ENCODE peak calls at places on chromosomes 2 and 18, in ten cellular contexts. J, C, H, I, N, B, S, R, E and Z are unnamed samples.

GRCh38 chr2:23669413-23670244 is 257.3 kb downstream of the ATAD2B start:
- DNase-seq in N (peak; percentile 74), H (no peak), J (no peak), I (no peak), E (peak; percentile 80), B (no peak), C (no peak), R (no peak), S (no peak), Z (peak; percentile 8)

GRCh38 chr2:102230410-102230909 is 43.6 kb downstream of the IL1RL2 start:
- DNase-seq in R (no peak), H (no peak), S (no peak), N (no peak), I (no peak), J (no peak), E (no peak), C (no peak), B (no peak), Z (no peak)

GRCh38 chr2:236662231-236663160 is 92.9 kb downstream of the ACKR3 start:
- DNase-seq in R (peak; percentile 77), B (peak; percentile 19), S (no peak), N (no peak), I (peak; percentile 55), H (no peak), C (no peak), E (no peak), J (no peak), Z (no peak)

GRCh38 chr2:223481486-223481885 is 120.7 kb downstream of the SCG2 start:
- DNase-seq in R (no peak), E (no peak), H (no peak), C (no peak), S (no peak), B (no peak), N (no peak), J (no peak), I (no peak), Z (no peak)

GRCh38 chr18:27270508-27270907 is 85.4 kb upstream of the CHST9 start:
- DNase-seq in H (no peak), I (no peak), J (no peak), N (no peak), B (no peak), S (no peak), C (no peak), R (no peak), E (no peak), Z (no peak)

GRCh38 chr2:62309465-62310091 is 113.7 kb downstream of the B3GNT2 start:
- DNase-seq in R (no peak), J (no peak), H (no peak), S (no peak), C (peak; percentile 78), N (no peak), I (no peak), B (no peak), E (no peak), Z (no peak)

GRCh38 chr2:126717928-126718327 is 62.0 kb downstream of the GYPC start:
- DNase-seq in S (no peak), I (no peak), B (no peak), E (no peak), H (no peak), C (no peak), N (no peak), J (no peak), R (no peak), Z (no peak)

GRCh38 chr18:46152436-46152807 is 48.2 kb downstream of the HAUS1 start:
- DNase-seq in C (no peak), I (peak; percentile 36), R (peak; percentile 94), S (peak; percentile 21), B (peak; percentile 84), N (peak; percentile 53), J (no peak), H (peak; percentile 37), E (no peak), Z (peak; percentile 95)

GRCh38 chr18:8673276-8674209 is 31.8 kb upstream of the MTCL1 start:
- DNase-seq in R (no peak), I (no peak), B (no peak), J (no peak), E (no peak), N (no peak), S (no peak), H (peak; percentile 44), C (no peak), Z (peak; percentile 28)

GRCh38 chr2:240919786-240920782 is 13.9 kb downstream of the CROCC2 start:
- DNase-seq in S (peak; percentile 9), N (peak; percentile 44), H (no peak), R (no peak), B (no peak), E (peak; percentile 61), J (no peak), C (no peak), I (peak; percentile 58), Z (no peak)

GRCh38 chr2:85058619-85058941 is 74.6 kb upstream of the TCF7L1 start:
- DNase-seq in I (no peak), C (no peak), E (no peak), S (no peak), H (no peak), B (no peak), R (no peak), J (no peak), N (no peak), Z (no peak)

GRCh38 chr2:73291093-73291460 is 2.3 kb downstream of the EGR4 start:
- DNase-seq in C (peak; percentile 21), J (peak; percentile 51), N (peak; percentile 65), H (peak; percentile 65), E (peak; percentile 73), I (no peak), S (peak; percentile 93), R (peak; percentile 71), B (peak; percentile 76), Z (peak; percentile 12)

GRCh38 chr2:235900631-235901030 is 267.6 kb downstream of the GBX2 start:
- DNase-seq in H (no peak), E (no peak), N (no peak), B (peak; percentile 11), S (no peak), I (no peak), R (no peak), C (no peak), J (no peak), Z (peak; percentile 36)

GRCh38 chr18:12092398-12093229 is 1.0 kb upstream of the ANKRD62 start:
- DNase-seq in B (no peak), H (peak; percentile 53), S (peak; percentile 22), N (no peak), C (peak; percentile 12), R (no peak), E (no peak), I (no peak), J (no peak), Z (peak; percentile 21)

GRCh38 chr2:28445448-28446258 is 50.2 kb upstream of the PLB1 start:
- DNase-seq in C (no peak), R (peak; percentile 97), I (peak; percentile 63), J (no peak), H (peak; percentile 87), N (no peak), E (peak; percentile 45), S (no peak), B (peak; percentile 95), Z (peak; percentile 97)

GRCh38 chr18:8890957-8891464 is 185.7 kb downstream of the MTCL1 start:
- DNase-seq in C (peak; percentile 51), B (peak; percentile 89), H (peak; percentile 92), E (no peak), N (no peak), S (peak; percentile 14), I (no peak), R (peak; percentile 97), J (no peak), Z (peak; percentile 99)

GRCh38 chr2:55047677-55048299 is 2.5 kb downstream of the RTN4 start:
- DNase-seq in R (peak; percentile 73), B (no peak), S (no peak), J (no peak), H (peak; percentile 52), E (no peak), C (peak; percentile 12), I (no peak), N (no peak), Z (peak; percentile 50)

GRCh38 chr2:231673348-231673770 is 35.0 kb upstream of the PTMA start:
- DNase-seq in J (no peak), N (peak; percentile 89), E (peak; percentile 93), H (peak; percentile 95), S (peak; percentile 72), R (no peak), B (peak; percentile 22), I (no peak), C (peak; percentile 87), Z (no peak)

GRCh38 chr2:44392338-44392943 is 30.7 kb downstream of the CAMKMT start:
- DNase-seq in H (peak; percentile 35), I (no peak), J (peak; percentile 52), R (peak; percentile 68), N (no peak), E (no peak), B (peak; percentile 21), C (peak; percentile 49), S (peak; percentile 64), Z (peak; percentile 39)

GRCh38 chr2:232523682-232524597 is 2.0 kb upstream of the CHRND start:
- DNase-seq in N (no peak), R (peak; percentile 49), E (no peak), C (peak; percentile 62), I (no peak), J (no peak), H (peak; percentile 88), B (no peak), S (peak; percentile 78), Z (no peak)

GRCh38 chr2:238238766-238239551 is 879 bp downstream of the HES6 start:
- DNase-seq in C (peak; percentile 59), H (no peak), I (peak; percentile 65), N (peak; percentile 63), S (peak; percentile 34), B (no peak), E (peak; percentile 70), R (peak; percentile 31), J (peak; percentile 35), Z (no peak)

GRCh38 chr2:172856561-172856960 is 120.9 kb downstream of the RAPGEF4 start:
- DNase-seq in I (no peak), R (no peak), S (no peak), N (no peak), H (no peak), J (no peak), B (no peak), C (no peak), E (no peak), Z (no peak)

GRCh38 chr2:3470166-3470651 is 49.1 kb downstream of the ADI1 start:
- DNase-seq in B (peak; percentile 91), H (no peak), J (no peak), C (no peak), R (peak; percentile 91), I (peak; percentile 80), E (peak; percentile 85), S (no peak), N (peak; percentile 78), Z (peak; percentile 87)

GRCh38 chr18:25284861-25285574 is 66.9 kb downstream of the ZNF521 start:
- DNase-seq in E (no peak), S (no peak), C (peak; percentile 35), J (no peak), H (no peak), B (peak; percentile 50), R (peak; percentile 62), I (no peak), N (no peak), Z (no peak)

GRCh38 chr2:63983986-63984605 is 35.1 kb downstream of the VPS54 start:
- DNase-seq in B (no peak), H (peak; percentile 23), S (no peak), N (no peak), C (peak; percentile 77), E (no peak), R (no peak), I (no peak), J (no peak), Z (peak; percentile 51)

GRCh38 chr2:120318626-120319025 is 27.3 kb upstream of the INHBB start:
- DNase-seq in B (peak; percentile 58), R (peak; percentile 26), J (no peak), C (no peak), I (no peak), H (no peak), S (no peak), N (peak; percentile 41), E (no peak), Z (no peak)

GRCh38 chr18:23958036-23958435 is 56.5 kb upstream of the TTC39C start:
- DNase-seq in B (no peak), I (peak; percentile 76), H (no peak), S (no peak), E (no peak), J (no peak), R (peak; percentile 52), N (no peak), C (no peak), Z (no peak)